ENCODE peak calls at places on chromosome 10, in ten cellular contexts. Z is brain microvascular endothelial cell; D is heart right ventricle; M is body of pancreas; B is dorsolateral prefrontal cortex; A is stomach; U is left ventricle myocardium inferior; R is AG04450; P is PC-9; V is CD4-positive, alpha-beta T cell. J is an unnamed sample. For H3K27me3, the result is how much of the 10 kb centered on the place peaks cover.

GRCh38 chr10:60441515-60441914 is 51.8 kb upstream of the ANK3 start:
- DNase-seq in Z (no peak), D (no peak), M (no peak), B (no peak), A (no peak), U (no peak), R (no peak), P (no peak), V (no peak), J (no peak)

GRCh38 chr10:5565205-5565545 is 40.4 kb downstream of the CALML3 start:
- DNase-seq in Z (no peak), D (no peak), M (peak), B (no peak), A (peak), U (peak), R (no peak), P (no peak), V (no peak), J (peak)

GRCh38 chr10:70903262-70903921 is 15.0 kb upstream of the PCBD1 start:
- DNase-seq in Z (peak), D (peak), M (peak), B (peak), A (peak), U (peak), R (peak), P (no peak), V (no peak), J (peak)

GRCh38 chr10:117386805-117387204 is 11.6 kb upstream of the PDZD8 start:
- DNase-seq in Z (no peak), D (no peak), M (no peak), B (no peak), A (no peak), U (no peak), R (no peak), P (no peak), V (no peak), J (no peak)

GRCh38 chr10:23291551-23292334 is 52.9 kb downstream of the C10orf67 start:
- DNase-seq in Z (no peak), D (no peak), M (peak), B (no peak), A (no peak), U (no peak), R (no peak), P (no peak), V (no peak), J (no peak)

GRCh38 chr10:43683451-43684197 is 34.9 kb upstream of the ZNF32 start:
- DNase-seq in Z (peak), D (no peak), M (peak), B (no peak), A (no peak), U (no peak), R (no peak), P (no peak), V (no peak), J (no peak)

GRCh38 chr10:121596668-121597503 is 1.4 kb downstream of the FGFR2 start:
- DNase-seq in Z (no peak), D (peak), M (peak), B (no peak), A (peak), U (no peak), R (no peak), P (no peak), V (no peak), J (peak)

GRCh38 chr10:115572740-115573455 is 479.7 kb downstream of the ATRNL1 start:
- DNase-seq in Z (no peak), D (no peak), M (peak), B (no peak), A (no peak), U (no peak), R (no peak), P (no peak), V (no peak), J (no peak)

GRCh38 chr10:57142925-57143576 is 782.0 kb upstream of the ZWINT start:
- DNase-seq in Z (no peak), D (no peak), M (no peak), B (no peak), A (no peak), U (no peak), R (no peak), P (no peak), V (no peak), J (no peak)

GRCh38 chr10:64503429-64503828 is 982.2 kb downstream of the REEP3 start:
- DNase-seq in Z (no peak), D (no peak), M (no peak), B (no peak), A (no peak), U (no peak), R (no peak), P (no peak), V (no peak), J (no peak)

GRCh38 chr10:59387951-59388431 is 25.6 kb upstream of the FAM13C start:
- DNase-seq in Z (peak), D (no peak), M (no peak), B (no peak), A (no peak), U (no peak), R (peak), P (no peak), V (no peak), J (no peak)

DNA sequence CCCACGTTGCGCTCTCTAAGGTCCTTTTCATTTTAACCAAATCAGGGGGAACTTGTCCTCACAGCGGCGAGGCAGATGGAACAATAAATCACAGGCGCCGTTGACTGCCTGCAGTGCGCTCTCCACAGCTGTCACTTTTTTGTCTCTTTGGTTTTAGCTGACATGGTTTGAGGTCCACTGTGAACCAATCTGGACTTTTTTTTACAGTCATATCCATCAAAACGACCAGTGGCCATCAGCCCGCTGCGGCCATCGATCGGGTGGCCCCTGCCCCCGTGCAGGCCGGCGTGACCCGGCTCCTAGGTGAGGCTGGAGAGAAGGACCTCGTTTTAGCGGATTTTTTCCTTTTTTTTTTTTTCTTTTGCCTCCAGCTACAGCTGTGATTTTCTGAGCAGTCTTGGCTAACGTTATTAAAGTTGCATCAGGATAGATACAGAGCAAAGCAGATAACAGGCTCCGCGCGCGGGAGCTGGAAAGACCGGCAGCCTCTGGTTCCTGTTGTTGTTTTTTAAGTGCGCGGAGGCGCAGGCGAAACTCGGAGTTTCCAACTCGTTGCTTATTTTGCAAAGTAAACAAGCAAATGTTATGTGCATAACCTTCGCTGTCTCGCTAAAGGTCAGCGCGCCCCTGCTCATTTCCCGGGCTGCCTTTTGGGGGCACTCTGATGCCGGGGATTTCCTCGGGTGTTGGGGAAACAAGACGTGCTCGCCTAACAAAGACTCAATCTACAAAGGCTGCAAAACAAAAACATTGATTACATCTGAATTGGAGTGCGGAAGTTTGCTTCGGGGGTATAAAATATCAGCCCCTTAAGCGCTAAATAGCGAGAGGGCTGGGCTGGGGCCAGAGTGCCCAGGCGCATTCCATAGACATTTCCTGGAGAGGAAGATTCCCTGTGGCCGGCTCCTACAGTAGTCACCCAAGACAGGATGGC is 414.9 kb upstream of the MKI67 start:
- DNase-seq in Z (no peak), D (peak), M (peak), B (no peak), A (peak), U (peak), R (no peak), P (no peak), V (no peak), J (no peak)
- H3K27me3 ChIP-seq in Z (under half), D (half or more), M (under half), B (under half), A (half or more), U (half or more), R (under half), P (half or more), V (half or more), J (under half)

DNA sequence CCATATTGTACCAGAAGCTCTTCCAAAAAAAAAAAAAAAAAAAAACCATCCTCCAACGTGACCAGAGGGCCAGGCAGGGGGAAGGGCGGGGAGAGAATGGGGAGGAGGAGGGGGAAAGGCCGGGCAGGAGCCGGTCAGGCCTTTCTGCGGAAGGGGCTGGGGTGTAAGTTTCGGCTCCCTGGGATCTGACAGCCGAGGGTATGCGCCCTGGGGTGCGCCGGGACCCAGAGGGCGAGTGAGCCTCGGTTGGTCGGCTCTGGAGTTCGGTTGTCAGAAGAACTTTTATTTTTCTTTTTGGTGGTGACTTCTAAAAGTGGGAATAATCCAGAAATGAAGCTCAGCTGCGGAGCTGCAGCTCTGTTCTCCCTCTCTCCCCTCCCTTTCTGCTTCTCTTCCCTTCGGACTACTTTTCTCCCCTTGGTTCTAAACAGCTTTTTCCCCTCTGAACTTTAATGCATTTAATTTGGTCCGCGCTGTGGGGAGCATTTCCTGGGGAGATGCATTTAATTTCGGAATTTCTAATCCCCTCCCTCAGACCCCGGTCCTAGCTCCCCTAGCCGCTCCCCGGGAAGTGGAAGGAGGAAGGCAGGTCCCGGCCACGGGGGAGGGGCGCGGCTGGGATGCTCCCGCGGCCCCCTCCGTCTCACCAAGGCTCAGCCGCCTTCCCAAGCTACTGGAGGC is 3.9 kb upstream of the PAX2 start:
- DNase-seq in Z (no peak), D (no peak), M (no peak), B (no peak), A (no peak), U (no peak), R (no peak), P (no peak), V (no peak), J (no peak)
- H3K27me3 ChIP-seq in Z (half or more), D (half or more), M (half or more), B (half or more), A (half or more), U (half or more), R (half or more), P (half or more), V (half or more), J (under half)

DNA sequence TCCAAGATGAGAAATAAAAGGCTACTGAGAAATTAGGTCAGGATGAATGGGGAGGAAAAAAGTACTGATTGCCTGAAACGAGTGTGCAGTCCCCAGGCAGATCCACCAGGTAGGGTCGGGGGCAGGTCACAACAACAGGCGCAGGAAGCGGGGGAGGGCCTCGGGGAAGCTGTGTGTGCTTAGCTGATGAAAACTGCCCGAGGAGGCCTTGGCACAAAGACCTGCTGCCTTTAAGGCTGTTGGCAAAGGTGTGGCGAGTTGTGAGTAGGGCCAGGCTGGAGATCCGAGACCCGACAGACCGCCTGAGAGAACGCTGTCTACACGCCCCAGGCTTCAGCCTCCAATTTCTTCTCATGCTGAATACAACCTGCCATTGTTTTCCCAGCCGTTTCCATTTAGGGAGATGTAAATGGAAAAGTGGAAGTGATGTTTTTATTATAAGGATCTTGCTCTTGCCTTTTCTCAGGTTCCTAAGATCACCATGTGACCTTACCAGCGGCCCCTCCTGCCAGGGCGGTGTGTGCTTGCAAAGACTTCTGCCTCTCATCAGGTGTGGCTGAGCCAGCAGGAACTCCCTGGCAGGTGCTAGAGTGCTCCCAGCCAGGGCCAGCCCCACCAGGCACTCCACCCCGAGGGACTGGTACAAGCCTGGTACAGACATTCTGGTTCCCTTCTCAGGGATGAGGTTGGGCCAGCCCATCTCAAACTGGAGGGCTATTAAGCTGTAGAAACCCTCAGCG is 60.8 kb downstream of the DLG5 start:
- DNase-seq in Z (no peak), D (no peak), M (no peak), B (no peak), A (peak), U (no peak), R (no peak), P (no peak), V (no peak), J (no peak)
- H3K27me3 ChIP-seq in Z (under half), D (under half), M (under half), B (under half), A (under half), U (under half), R (under half), P (under half), V (under half), J (under half)

GRCh38 chr10:11261143-11261542 is 243.5 kb downstream of the CELF2 start:
- DNase-seq in Z (no peak), D (no peak), M (no peak), B (no peak), A (no peak), U (no peak), R (no peak), P (no peak), V (no peak), J (no peak)

GRCh38 chr10:11263039-11263345 is 245.3 kb downstream of the CELF2 start:
- DNase-seq in Z (no peak), D (no peak), M (no peak), B (no peak), A (no peak), U (no peak), R (no peak), P (no peak), V (no peak), J (no peak)

GRCh38 chr10:11262210-11263038 is 244.8 kb downstream of the CELF2 start:
- DNase-seq in Z (no peak), D (no peak), M (no peak), B (no peak), A (no peak), U (no peak), R (no peak), P (no peak), V (no peak), J (no peak)

GRCh38 chr10:11261687-11262086 is 244.0 kb downstream of the CELF2 start:
- DNase-seq in Z (no peak), D (no peak), M (peak), B (no peak), A (no peak), U (no peak), R (no peak), P (no peak), V (no peak), J (no peak)

DNA sequence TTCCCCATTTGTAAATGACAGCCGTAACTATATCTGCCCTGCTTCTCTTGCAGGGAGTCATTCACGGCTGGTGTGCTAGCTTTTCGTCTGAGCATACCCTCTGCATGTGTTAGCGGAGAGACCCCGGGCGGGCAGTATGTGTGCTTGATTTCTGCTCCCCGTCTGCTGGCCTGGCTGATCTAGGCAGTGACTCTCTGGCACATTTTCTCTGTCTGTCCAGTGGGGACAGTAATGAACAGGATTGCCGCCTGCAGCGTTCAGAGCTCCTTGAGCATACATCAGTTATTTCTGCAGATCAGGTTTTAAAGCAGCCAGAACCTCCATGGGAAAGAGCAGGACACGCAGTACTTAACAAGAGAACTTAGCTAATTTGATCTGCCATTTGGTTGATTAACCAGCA is 242.5 kb downstream of the CELF2 start:
- DNase-seq in Z (no peak), D (no peak), M (no peak), B (peak), A (no peak), U (no peak), R (no peak), P (no peak), V (no peak), J (peak)
- H3K27me3 ChIP-seq in Z (under half), D (under half), M (under half), B (under half), A (under half), U (under half), R (under half), P (half or more), V (under half), J (under half)

GRCh38 chr10:101087376-101087775 is 25.6 kb downstream of the KAZALD1 start:
- DNase-seq in Z (no peak), D (no peak), M (no peak), B (no peak), A (no peak), U (no peak), R (no peak), P (no peak), V (no peak), J (no peak)
- H3K27me3 ChIP-seq in Z (under half), D (half or more), M (under half), B (under half), A (half or more), U (half or more), R (half or more), P (under half), V (half or more), J (under half)

DNA sequence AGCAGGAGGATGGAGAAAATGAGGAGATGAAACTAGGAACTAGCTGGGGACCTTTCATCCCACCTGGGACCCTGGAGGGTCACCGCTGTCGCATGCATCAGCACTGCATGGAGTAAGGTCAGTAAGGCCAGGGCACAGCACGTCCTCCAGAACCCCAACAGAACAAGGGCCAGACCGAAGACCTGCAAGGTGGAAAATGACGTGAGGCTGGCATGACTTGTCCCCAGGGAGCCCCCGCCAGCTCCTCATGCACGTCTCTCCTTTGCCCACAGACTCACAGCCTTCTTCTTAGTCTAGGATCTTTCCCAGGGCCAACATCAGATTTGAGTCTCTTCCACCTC is 4.7 kb downstream of the ZNF488 start:
- DNase-seq in Z (no peak), D (no peak), M (no peak), B (no peak), A (peak), U (no peak), R (no peak), P (no peak), V (no peak), J (no peak)
- H3K27me3 ChIP-seq in Z (under half), D (half or more), M (under half), B (under half), A (under half), U (half or more), R (half or more), P (under half), V (under half), J (under half)

J was measured in Caco-2.